ENCODE peak calls at places on chromosome 2, in four cellular contexts. F is HCT116, Z is mammary epithelial cell, C is hepatocyte. G is an unnamed sample.

GRCh38 chr2:161415041-161415440 is 1.1 kb upstream of the TBR1 start:
- DNase-seq in F (no peak), Z (no peak), C (no peak), G (no peak)

GRCh38 chr2:172893111-172893510 is 157.5 kb downstream of the RAPGEF4 start:
- DNase-seq in F (no peak), Z (no peak), C (no peak), G (no peak)

GRCh38 chr2:71804251-71804650 is 343.4 kb downstream of the CYP26B1 start:
- DNase-seq in F (no peak), Z (no peak), C (peak; percentile 37), G (no peak)

GRCh38 chr2:16136461-16137035 is 196.2 kb downstream of the MYCN start:
- DNase-seq in F (no peak), Z (no peak), C (no peak), G (no peak)

GRCh38 chr2:137838255-137839092 is 125.8 kb upstream of the HNMT start:
- DNase-seq in F (peak; percentile 29), Z (peak; percentile 29), C (peak; percentile 71), G (no peak)

GRCh38 chr2:151138507-151138906 is 123.2 kb downstream of the RBM43 start:
- DNase-seq in F (no peak), Z (no peak), C (no peak), G (no peak)

GRCh38 chr2:98078699-98079098 is 8.3 kb upstream of the VWA3B start:
- DNase-seq in F (no peak), Z (no peak), C (no peak), G (no peak)

GRCh38 chr2:200252661-200253067 is 53.8 kb upstream of the SPATS2L start:
- DNase-seq in F (no peak), Z (peak; percentile 30), C (no peak), G (no peak)

GRCh38 chr2:27727257-27727656 is 44.3 kb upstream of the MRPL33 start:
- DNase-seq in F (no peak), Z (no peak), C (no peak), G (no peak)

GRCh38 chr2:54709341-54709809 is 14.1 kb upstream of the EML6 start:
- DNase-seq in F (no peak), Z (no peak), C (peak; percentile 52), G (no peak)

GRCh38 chr2:72103690-72104089 is 44.0 kb downstream of the CYP26B1 start:
- DNase-seq in F (no peak), Z (no peak), C (no peak), G (no peak)

GRCh38 chr2:178205853-178206516 is 11.7 kb downstream of the OSBPL6 start:
- DNase-seq in F (no peak), Z (peak; percentile 64), C (no peak), G (no peak)

GRCh38 chr2:160063266-160063665 is 851 bp upstream of the PLA2R1 start:
- DNase-seq in F (no peak), Z (no peak), C (peak; percentile 21), G (no peak)

GRCh38 chr2:8907764-8908163 is 70.4 kb upstream of the KIDINS220 start:
- DNase-seq in F (no peak), Z (no peak), C (no peak), G (no peak)

GRCh38 chr2:47065771-47066380 is 89.2 kb downstream of the STPG4 start:
- DNase-seq in F (no peak), Z (peak; percentile 37), C (no peak), G (peak; percentile 78)

GRCh38 chr2:239889641-239890055 is 135.5 kb downstream of the NDUFA10 start:
- DNase-seq in F (no peak), Z (no peak), C (no peak), G (no peak)

GRCh38 chr2:28750316-28751101 is 1.1 kb upstream of the PPP1CB start:
- DNase-seq in F (no peak), Z (peak; percentile 30), C (peak; percentile 60), G (no peak)

GRCh38 chr2:101418704-101419663 is 31.7 kb upstream of the CREG2 start:
- DNase-seq in F (peak; percentile 49), Z (peak; percentile 45), C (peak; percentile 85), G (peak; percentile 34)

GRCh38 chr2:197575987-197576386 is 60.1 kb downstream of the MOB4 start:
- DNase-seq in F (no peak), Z (peak; percentile 42), C (peak; percentile 33), G (no peak)

GRCh38 chr2:70999362-70999761 is 4.7 kb upstream of the TEX261 start:
- DNase-seq in F (no peak), Z (no peak), C (no peak), G (no peak)

GRCh38 chr2:20594048-20594750 is 56.7 kb downstream of the HS1BP3 start:
- DNase-seq in F (no peak), Z (no peak), C (no peak), G (no peak)

GRCh38 chr2:235666240-235666781 is 172.5 kb downstream of the AGAP1 start:
- DNase-seq in F (peak; percentile 86), Z (peak; percentile 92), C (peak; percentile 78), G (peak; percentile 52)

GRCh38 chr2:46268986-46269385 is 28.2 kb upstream of the EPAS1 start:
- DNase-seq in F (no peak), Z (no peak), C (no peak), G (no peak)

GRCh38 chr2:205898744-205899143 is 187.2 kb downstream of the INO80D start:
- DNase-seq in F (no peak), Z (no peak), C (no peak), G (no peak)

DNA sequence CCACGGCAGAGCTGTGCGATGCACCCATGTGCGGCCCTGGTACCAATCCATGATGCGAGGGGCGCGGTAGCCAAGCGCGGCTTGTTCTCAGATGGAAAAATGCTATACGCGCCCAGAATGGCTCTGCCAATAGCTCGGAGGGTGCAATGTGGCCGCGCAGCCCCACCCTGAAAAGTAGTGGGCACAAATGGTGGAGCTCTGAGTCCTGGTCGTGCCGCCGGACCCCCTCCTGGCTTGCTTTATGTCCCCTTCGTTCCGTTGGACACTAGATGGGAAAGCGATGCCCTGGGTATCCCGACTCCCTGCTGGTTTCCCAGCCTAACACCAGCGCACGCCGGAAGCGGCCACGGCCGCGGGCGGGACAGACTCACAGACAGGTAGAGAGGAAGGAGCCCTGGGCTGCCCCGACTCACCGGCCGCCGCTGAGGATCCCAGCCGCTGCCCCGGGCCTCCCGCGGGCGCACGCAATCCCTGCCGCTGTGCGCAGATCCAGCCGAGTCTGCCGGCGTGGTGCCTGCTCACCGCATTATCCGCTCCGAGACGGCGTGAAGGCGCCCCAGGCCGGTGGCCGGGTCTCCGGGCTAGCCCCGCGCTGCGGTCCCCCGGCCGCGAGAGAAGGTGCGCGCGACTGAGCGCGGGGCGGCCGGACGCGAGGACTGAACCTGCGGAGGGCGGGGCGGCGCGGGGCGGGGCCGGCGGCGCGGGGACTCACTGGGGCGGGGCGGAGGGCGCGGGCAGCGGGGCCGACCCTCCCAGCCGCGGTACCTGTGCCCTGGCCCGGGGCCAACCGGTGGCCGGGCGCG is at the start of gene CDC42EP3:
- DNase-seq in F (no peak), Z (peak; percentile 74), C (peak; percentile 80), G (peak; percentile 74)
- TF ChIP-seq EZH2 in F (no peak), Z (no peak), C (no peak), G (no peak)

GRCh38 chr2:1808921-1809551 is 64.7 kb upstream of the PXDN start:
- DNase-seq in F (no peak), Z (no peak), C (no peak), G (no peak)
- TF ChIP-seq CTCF in F (no peak), Z (no peak), C (no peak), G (no peak)

GRCh38 chr2:237474511-237474911 is 12.5 kb upstream of the MLPH start:
- DNase-seq in F (no peak), Z (no peak), C (no peak), G (peak; percentile 64)

GRCh38 chr2:237471457-237472186 is 15.4 kb upstream of the MLPH start:
- DNase-seq in F (peak; percentile 51), Z (no peak), C (peak; percentile 68), G (peak; percentile 75)

GRCh38 chr2:237473474-237474453 is 13.3 kb upstream of the MLPH start:
- DNase-seq in F (no peak), Z (peak; percentile 68), C (no peak), G (no peak)

GRCh38 chr2:237472909-237473308 is 14.1 kb upstream of the MLPH start:
- DNase-seq in F (no peak), Z (no peak), C (no peak), G (no peak)

DNA sequence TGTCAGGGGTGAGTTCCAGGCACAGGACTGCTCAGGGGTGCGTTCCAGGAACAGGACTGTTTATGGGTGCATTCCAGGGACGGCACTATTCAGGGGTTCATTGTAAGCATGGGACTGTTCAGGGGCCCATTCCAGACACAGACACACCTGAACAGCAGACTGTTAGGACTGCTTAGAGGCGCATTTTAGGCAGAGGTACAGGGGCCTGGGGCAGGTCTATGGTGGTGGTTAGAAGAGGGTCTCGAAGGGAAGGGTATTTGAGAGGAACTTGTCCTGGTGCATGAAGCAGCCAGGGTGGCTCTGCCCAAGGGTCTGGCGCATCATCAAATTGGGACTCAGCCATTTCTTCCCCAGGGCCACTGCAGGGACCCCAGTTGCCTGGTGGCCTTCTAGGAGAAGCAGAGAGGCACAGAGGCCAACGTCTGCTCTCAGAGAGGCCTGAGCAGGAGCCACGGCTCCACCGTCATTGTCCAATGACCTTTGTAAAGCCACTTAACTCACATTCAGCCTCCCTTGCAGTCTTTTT is 14.8 kb upstream of the MLPH start:
- DNase-seq in F (no peak), Z (no peak), C (no peak), G (no peak)
- H3K27ac ChIP-seq in F (no peak overlapping the region), Z (no peak overlapping the region), C (no peak overlapping the region), G (no peak overlapping the region)

DNA sequence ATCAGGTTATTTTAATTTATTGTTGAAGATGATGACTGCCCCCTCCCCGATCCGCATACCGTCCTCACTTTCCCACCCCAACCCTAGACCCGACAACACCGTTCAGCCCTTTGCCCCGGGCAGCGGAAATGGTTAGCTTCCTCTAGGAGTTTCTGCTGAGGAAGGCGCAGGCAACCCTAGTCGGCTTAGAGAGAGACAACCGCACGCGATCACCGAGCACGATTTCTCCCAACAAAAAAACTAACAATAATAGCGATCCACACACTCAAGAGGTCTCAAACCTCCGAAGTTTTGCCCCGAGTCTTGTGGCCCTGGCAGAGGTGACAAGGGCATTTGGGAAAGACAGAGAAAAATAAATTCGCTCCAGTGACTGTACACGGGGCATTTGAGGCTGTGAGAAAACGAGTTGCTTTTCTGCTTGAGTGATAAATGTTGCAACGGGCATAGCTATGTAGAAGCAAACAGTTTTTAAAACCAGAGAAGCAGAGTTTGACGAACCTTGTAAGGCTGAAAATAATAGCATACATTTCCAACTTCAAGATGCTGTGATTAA is 11.2 kb upstream of the SIX3 start:
- DNase-seq in F (no peak), Z (no peak), C (no peak), G (no peak)
- TF ChIP-seq EZH2 in F (no peak), Z (peak; percentile 72), C (peak; percentile 92), G (no peak)

GRCh38 chr2:37412201-37412600 is 67.8 kb downstream of the QPCT start:
- DNase-seq in F (no peak), Z (no peak), C (no peak), G (no peak)
- TF ChIP-seq CTCF in F (no peak), Z (no peak), C (no peak), G (no peak)